ENCODE peak calls at places on chromosomes 1 and 21, in five cellular contexts. I, N, S, Y and M are unnamed samples.

GRCh38 chr1:15856888-15857287 is 9.4 kb downstream of the SPEN start:
- DNase-seq in Y (no peak), S (no peak), I (no peak), N (no peak), M (no peak)

GRCh38 chr1:221100196-221100950 is 221.1 kb downstream of the HLX start:
- DNase-seq in N (peak), I (no peak), Y (no peak), S (no peak), M (peak)

GRCh38 chr1:184859381-184860105 is 104.9 kb upstream of the EDEM3 start:
- DNase-seq in I (no peak), N (no peak), Y (no peak), S (no peak), M (no peak)

GRCh38 chr1:47703981-47704596 is 266.2 kb downstream of the FOXD2 start:
- DNase-seq in N (peak), Y (peak), I (no peak), S (no peak), M (peak)

GRCh38 chr21:38756746-38757145 is 49.0 kb upstream of the ETS2 start:
- DNase-seq in I (no peak), Y (no peak), S (no peak), N (peak), M (no peak)

GRCh38 chr1:54120698-54121481 is 31.9 kb downstream of the CDCP2 start:
- DNase-seq in I (peak), Y (no peak), S (peak), N (no peak), M (peak)

GRCh38 chr1:229523052-229523451 is 14.9 kb upstream of the NUP133 start:
- DNase-seq in N (no peak), Y (no peak), S (no peak), I (no peak), M (no peak)

GRCh38 chr1:154386643-154387352 is 18.3 kb upstream of the IL6R start:
- DNase-seq in Y (no peak), S (peak), N (no peak), I (no peak), M (peak)

GRCh38 chr21:44423312-44423821 is 31.9 kb upstream of the LRRC3 start:
- DNase-seq in Y (no peak), S (no peak), N (no peak), I (no peak), M (no peak)

GRCh38 chr1:72438270-72438669 is 155.9 kb upstream of the NEGR1 start:
- DNase-seq in I (no peak), Y (no peak), S (no peak), N (peak), M (no peak)

GRCh38 chr1:157968503-157968902 is 24.9 kb upstream of the KIRREL1 start:
- DNase-seq in N (peak), S (peak), Y (peak), I (no peak), M (peak)

GRCh38 chr1:209742409-209743144 is 13.3 kb upstream of the TRAF3IP3 start:
- DNase-seq in S (no peak), Y (no peak), I (no peak), N (peak), M (peak)

GRCh38 chr1:181044449-181044966 is 10.7 kb downstream of the MR1 start:
- DNase-seq in I (no peak), Y (no peak), S (peak), N (peak), M (no peak)

GRCh38 chr1:180912801-180913616 is at the start of gene KIAA1614:
- DNase-seq in Y (peak), S (no peak), I (no peak), N (peak), M (peak)

GRCh38 chr1:246365708-246366107 is 141.4 kb downstream of the SMYD3 start:
- DNase-seq in N (no peak), S (no peak), I (no peak), Y (no peak), M (no peak)

GRCh38 chr1:189007824-189008223 is 1469.8 kb downstream of the BRINP3 start:
- DNase-seq in I (no peak), S (no peak), N (no peak), Y (no peak), M (no peak)

GRCh38 chr1:211643324-211644212 is 31.9 kb downstream of the NEK2 start:
- DNase-seq in I (no peak), N (no peak), Y (peak), S (peak), M (no peak)

GRCh38 chr1:156705918-156706646 is 699 bp upstream of the CRABP2 start:
- DNase-seq in S (peak), N (no peak), Y (peak), I (peak), M (peak)

GRCh38 chr1:48109390-48110009 is 112.3 kb upstream of the TRABD2B start:
- DNase-seq in Y (peak), N (peak), S (peak), I (no peak), M (peak)

GRCh38 chr1:205270764-205271163 is 43.0 kb downstream of the TMCC2 start:
- DNase-seq in Y (peak), S (no peak), N (peak), I (peak), M (peak)

GRCh38 chr21:44485254-44485793 is 30.0 kb downstream of the LRRC3 start:
- DNase-seq in I (no peak), S (peak), N (peak), Y (peak), M (no peak)

GRCh38 chr1:51253691-51254090 is 17.6 kb downstream of the RNF11 start:
- DNase-seq in S (no peak), N (no peak), Y (no peak), I (no peak), M (no peak)

GRCh38 chr21:43827015-43827611 is 37.7 kb downstream of the RRP1 start:
- DNase-seq in I (no peak), N (peak), S (no peak), Y (no peak), M (peak)

GRCh38 chr1:18693256-18694098 is 62.8 kb downstream of the PAX7 start:
- DNase-seq in S (no peak), N (no peak), I (no peak), Y (no peak), M (no peak)

GRCh38 chr1:153306303-153307220 is 6.2 kb downstream of the PGLYRP3 start:
- DNase-seq in I (no peak), N (no peak), Y (no peak), S (no peak), M (no peak)

GRCh38 chr1:91499904-91500755 is 521 bp upstream of the CDC7 start:
- DNase-seq in S (no peak), N (no peak), Y (no peak), I (no peak), M (no peak)

GRCh38 chr1:33446590-33446989 is 15.7 kb upstream of the PHC2 start:
- DNase-seq in N (no peak), Y (no peak), I (no peak), S (no peak), M (no peak)

GRCh38 chr1:168243200-168243599 is 17.4 kb downstream of the SFT2D2 start:
- DNase-seq in I (no peak), N (no peak), S (no peak), Y (peak), M (no peak)

GRCh38 chr1:115240321-115240720 is 97.7 kb downstream of the NGF start:
- DNase-seq in Y (no peak), N (no peak), S (no peak), I (no peak), M (no peak)

GRCh38 chr1:41356752-41357151 is 4.5 kb upstream of the FOXO6 start:
- DNase-seq in I (no peak), N (no peak), S (no peak), Y (no peak), M (no peak)

GRCh38 chr1:244210884-244211558 is 159.9 kb downstream of the ZBTB18 start:
- DNase-seq in N (no peak), I (no peak), S (peak), Y (no peak), M (peak)

GRCh38 chr1:174746024-174746808 is 253.5 kb upstream of the CACYBP start:
- DNase-seq in I (no peak), Y (no peak), S (no peak), N (no peak), M (no peak)